ENCODE peak calls at places on chromosomes 5 and 9, in five cellular contexts. One of them, this sample, is unnamed. For H3K9me3, the result is how much of the 10 kb centered on the place peaks cover.

GRCh38 chr9:74770508-74771261 is 117.0 kb downstream of the TRPM6 start:
- DNase-seq in breast epithelium: no peak
- DNase-seq in OCI-LY7: peak
- DNase-seq in mucosa of descending colon: no peak
- DNase-seq in CD4-positive, alpha-beta T cell: peak
- DNase-seq in this sample: peak

GRCh38 chr9:128429505-128430086 is 8.9 kb downstream of the CERCAM start:
- DNase-seq in mucosa of descending colon: no peak
- DNase-seq in OCI-LY7: no peak
- DNase-seq in breast epithelium: no peak
- DNase-seq in CD4-positive, alpha-beta T cell: no peak
- DNase-seq in this sample: no peak

GRCh38 chr5:172953776-172954189 is 5.4 kb upstream of the RPL26L1 start:
- DNase-seq in mucosa of descending colon: no peak
- DNase-seq in breast epithelium: no peak
- DNase-seq in CD4-positive, alpha-beta T cell: no peak
- DNase-seq in OCI-LY7: no peak
- DNase-seq in this sample: no peak

GRCh38 chr9:17600962-17601593 is 22.2 kb downstream of the SH3GL2 start:
- DNase-seq in breast epithelium: no peak
- DNase-seq in CD4-positive, alpha-beta T cell: no peak
- DNase-seq in OCI-LY7: no peak
- DNase-seq in mucosa of descending colon: no peak
- DNase-seq in this sample: no peak

GRCh38 chr5:152514827-152515397 is 109.8 kb upstream of the NMUR2 start:
- DNase-seq in OCI-LY7: peak
- DNase-seq in breast epithelium: no peak
- DNase-seq in mucosa of descending colon: no peak
- DNase-seq in CD4-positive, alpha-beta T cell: no peak
- DNase-seq in this sample: no peak

GRCh38 chr9:69771775-69772418 is 12.1 kb upstream of the PTAR1 start:
- DNase-seq in mucosa of descending colon: no peak
- DNase-seq in CD4-positive, alpha-beta T cell: no peak
- DNase-seq in OCI-LY7: no peak
- DNase-seq in breast epithelium: no peak
- DNase-seq in this sample: no peak

GRCh38 chr9:127450170-127450830 is 906 bp downstream of the RPL12 start:
- DNase-seq in breast epithelium: no peak
- DNase-seq in CD4-positive, alpha-beta T cell: no peak
- DNase-seq in mucosa of descending colon: no peak
- DNase-seq in OCI-LY7: peak
- DNase-seq in this sample: no peak

GRCh38 chr9:35690447-35691324 is 961 bp upstream of the TPM2 start:
- DNase-seq in OCI-LY7: no peak
- DNase-seq in breast epithelium: peak
- DNase-seq in CD4-positive, alpha-beta T cell: peak
- DNase-seq in mucosa of descending colon: peak
- DNase-seq in this sample: no peak

GRCh38 chr9:112881366-112881765 is 9.3 kb downstream of the SLC46A2 start:
- DNase-seq in CD4-positive, alpha-beta T cell: no peak
- DNase-seq in breast epithelium: no peak
- DNase-seq in OCI-LY7: no peak
- DNase-seq in mucosa of descending colon: no peak
- DNase-seq in this sample: no peak

GRCh38 chr9:86413966-86414880 is 60.0 kb upstream of the TUT7 start:
- DNase-seq in breast epithelium: no peak
- DNase-seq in mucosa of descending colon: no peak
- DNase-seq in CD4-positive, alpha-beta T cell: no peak
- DNase-seq in OCI-LY7: peak
- DNase-seq in this sample: no peak

GRCh38 chr9:109182940-109183798 is 16.1 kb upstream of the FRRS1L start:
- DNase-seq in CD4-positive, alpha-beta T cell: no peak
- DNase-seq in OCI-LY7: peak
- DNase-seq in mucosa of descending colon: no peak
- DNase-seq in breast epithelium: no peak
- DNase-seq in this sample: no peak

GRCh38 chr5:30030110-30030509 is 1163.4 kb upstream of the CDH6 start:
- DNase-seq in CD4-positive, alpha-beta T cell: no peak
- DNase-seq in mucosa of descending colon: no peak
- DNase-seq in OCI-LY7: no peak
- DNase-seq in breast epithelium: no peak
- DNase-seq in this sample: no peak

GRCh38 chr5:59198365-59198764 is 615.5 kb downstream of the RAB3C start:
- DNase-seq in OCI-LY7: no peak
- DNase-seq in breast epithelium: no peak
- DNase-seq in CD4-positive, alpha-beta T cell: no peak
- DNase-seq in mucosa of descending colon: no peak
- DNase-seq in this sample: no peak

GRCh38 chr5:6307304-6307703 is 71.0 kb downstream of the MED10 start:
- DNase-seq in CD4-positive, alpha-beta T cell: no peak
- DNase-seq in breast epithelium: no peak
- DNase-seq in OCI-LY7: no peak
- DNase-seq in mucosa of descending colon: no peak
- DNase-seq in this sample: no peak

GRCh38 chr5:126938461-126938860 is 91.9 kb downstream of the MARCHF3 start:
- DNase-seq in mucosa of descending colon: no peak
- DNase-seq in OCI-LY7: no peak
- DNase-seq in CD4-positive, alpha-beta T cell: no peak
- DNase-seq in breast epithelium: no peak
- DNase-seq in this sample: no peak

GRCh38 chr9:117744856-117745389 is 40.7 kb downstream of the TLR4 start:
- DNase-seq in breast epithelium: no peak
- DNase-seq in mucosa of descending colon: no peak
- DNase-seq in OCI-LY7: no peak
- DNase-seq in CD4-positive, alpha-beta T cell: no peak
- DNase-seq in this sample: no peak

GRCh38 chr9:135906291-135907005 is 898 bp downstream of the CAMSAP1 start:
- DNase-seq in mucosa of descending colon: no peak
- DNase-seq in OCI-LY7: peak
- DNase-seq in breast epithelium: no peak
- DNase-seq in CD4-positive, alpha-beta T cell: peak
- DNase-seq in this sample: no peak

GRCh38 chr5:152309926-152310450 is 95.1 kb downstream of the NMUR2 start:
- DNase-seq in CD4-positive, alpha-beta T cell: no peak
- DNase-seq in breast epithelium: no peak
- DNase-seq in mucosa of descending colon: no peak
- DNase-seq in OCI-LY7: no peak
- DNase-seq in this sample: no peak

GRCh38 chr5:131460867-131461572 is 174.0 kb downstream of the RAPGEF6 start:
- DNase-seq in CD4-positive, alpha-beta T cell: no peak
- DNase-seq in OCI-LY7: no peak
- DNase-seq in breast epithelium: no peak
- DNase-seq in mucosa of descending colon: no peak
- DNase-seq in this sample: no peak

GRCh38 chr5:168991311-168991710 is 309.6 kb downstream of the SLIT3 start:
- DNase-seq in mucosa of descending colon: no peak
- DNase-seq in CD4-positive, alpha-beta T cell: no peak
- DNase-seq in OCI-LY7: no peak
- DNase-seq in breast epithelium: no peak
- DNase-seq in this sample: no peak

GRCh38 chr5:151745071-151745705 is 13.2 kb downstream of the ATOX1 start:
- DNase-seq in OCI-LY7: no peak
- DNase-seq in breast epithelium: no peak
- DNase-seq in CD4-positive, alpha-beta T cell: no peak
- DNase-seq in mucosa of descending colon: no peak
- DNase-seq in this sample: no peak

GRCh38 chr5:173323121-173323798 is 5.0 kb downstream of the STC2 start:
- DNase-seq in CD4-positive, alpha-beta T cell: no peak
- DNase-seq in OCI-LY7: no peak
- DNase-seq in mucosa of descending colon: no peak
- DNase-seq in breast epithelium: no peak
- DNase-seq in this sample: no peak

GRCh38 chr5:169219351-169219750 is 81.6 kb downstream of the SLIT3 start:
- DNase-seq in mucosa of descending colon: no peak
- DNase-seq in OCI-LY7: no peak
- DNase-seq in breast epithelium: no peak
- DNase-seq in CD4-positive, alpha-beta T cell: no peak
- DNase-seq in this sample: no peak

GRCh38 chr5:14081791-14082190 is 61.4 kb upstream of the TRIO start:
- DNase-seq in mucosa of descending colon: no peak
- DNase-seq in OCI-LY7: no peak
- DNase-seq in CD4-positive, alpha-beta T cell: no peak
- DNase-seq in breast epithelium: no peak
- DNase-seq in this sample: no peak

DNA sequence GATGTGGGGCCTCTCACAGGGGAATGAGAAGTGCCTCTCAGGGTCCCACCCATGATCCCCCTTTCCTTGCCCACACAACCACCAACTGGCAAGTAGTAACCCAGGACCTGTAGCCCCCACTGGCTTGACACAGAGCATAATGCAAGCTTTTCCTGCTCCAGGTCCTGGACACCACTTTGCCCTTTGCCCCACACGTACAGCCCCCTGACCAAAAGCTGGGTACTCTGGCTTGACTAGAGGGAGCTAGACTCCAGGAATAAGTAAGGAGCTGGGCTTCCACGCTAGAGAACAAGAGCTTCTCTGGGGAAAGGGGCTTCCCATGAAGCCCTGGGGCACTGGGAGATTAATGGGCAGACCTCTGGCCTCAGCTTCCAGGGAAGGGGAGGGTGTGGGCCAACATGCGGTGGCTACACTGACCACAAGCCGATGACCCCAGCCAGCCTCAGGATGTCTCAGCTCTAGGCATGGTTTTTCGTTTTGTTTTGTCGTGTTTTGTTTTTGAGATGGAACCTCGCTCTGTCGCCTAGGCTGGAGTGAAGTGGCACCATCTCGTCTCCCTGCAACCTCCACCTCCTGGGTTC is 109.5 kb downstream of the C9orf50 start:
- DNase-seq in CD4-positive, alpha-beta T cell: no peak
- DNase-seq in mucosa of descending colon: no peak
- DNase-seq in breast epithelium: no peak
- DNase-seq in OCI-LY7: no peak
- DNase-seq in this sample: no peak
- H3K9me3 ChIP-seq in CD4-positive, alpha-beta T cell: under half
- H3K9me3 ChIP-seq in mucosa of descending colon: under half
- H3K9me3 ChIP-seq in breast epithelium: under half
- H3K9me3 ChIP-seq in OCI-LY7: under half
- H3K9me3 ChIP-seq in this sample: under half

GRCh38 chr5:141363952-141364660 is at the start of gene PCDHGA5:
- DNase-seq in CD4-positive, alpha-beta T cell: no peak
- DNase-seq in mucosa of descending colon: no peak
- DNase-seq in breast epithelium: no peak
- DNase-seq in OCI-LY7: no peak
- DNase-seq in this sample: no peak

GRCh38 chr5:141369994-141370848 is at the start of gene PCDHGB3:
- DNase-seq in CD4-positive, alpha-beta T cell: no peak
- DNase-seq in breast epithelium: no peak
- DNase-seq in mucosa of descending colon: no peak
- DNase-seq in OCI-LY7: peak
- DNase-seq in this sample: no peak

GRCh38 chr5:141362719-141363118 is 1.2 kb upstream of the PCDHGA5 start:
- DNase-seq in CD4-positive, alpha-beta T cell: no peak
- DNase-seq in breast epithelium: no peak
- DNase-seq in OCI-LY7: peak
- DNase-seq in mucosa of descending colon: no peak
- DNase-seq in this sample: no peak

GRCh38 chr5:141371572-141372475 is 1.8 kb downstream of the PCDHGB3 start:
- DNase-seq in breast epithelium: no peak
- DNase-seq in mucosa of descending colon: no peak
- DNase-seq in OCI-LY7: no peak
- DNase-seq in CD4-positive, alpha-beta T cell: no peak
- DNase-seq in this sample: no peak

DNA sequence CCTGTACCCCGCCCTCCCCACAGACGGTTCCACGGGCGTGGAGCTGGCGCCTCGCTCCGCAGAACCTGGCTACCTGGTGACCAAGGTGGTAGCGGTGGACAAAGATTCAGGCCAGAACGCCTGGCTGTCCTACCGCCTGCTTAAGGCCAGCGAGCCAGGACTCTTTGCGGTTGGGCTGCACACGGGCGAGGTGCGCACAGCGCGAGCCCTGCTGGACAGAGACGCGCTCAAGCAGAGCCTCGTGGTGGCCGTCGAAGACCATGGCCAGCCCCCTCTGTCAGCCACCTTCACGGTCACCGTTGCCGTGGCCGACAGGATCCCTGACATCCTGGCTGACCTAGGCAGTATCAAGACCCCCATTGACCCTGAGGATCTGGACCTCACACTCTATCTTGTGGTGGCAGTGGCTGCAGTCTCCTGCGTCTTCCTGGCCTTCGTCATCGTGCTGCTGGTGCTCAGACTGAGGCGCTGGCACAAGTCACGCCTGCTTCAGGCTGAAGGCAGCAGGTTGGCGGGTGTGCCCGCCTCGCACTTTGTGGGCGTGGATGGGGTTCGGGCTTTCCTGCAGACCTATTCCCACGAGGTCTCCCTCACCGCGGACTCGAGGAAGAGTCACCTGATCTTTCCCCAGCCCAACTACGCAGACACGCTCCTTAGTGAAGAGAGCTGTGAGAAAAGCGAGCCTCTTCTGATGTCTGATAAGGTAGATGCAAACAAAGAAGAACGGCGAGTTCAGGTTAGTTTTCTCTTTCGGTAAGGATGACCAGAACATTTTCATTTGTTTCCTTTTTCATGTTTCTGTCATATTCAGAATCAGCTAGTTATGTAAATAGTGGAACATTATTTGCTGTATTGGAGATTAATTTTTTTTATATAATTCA is 2.3 kb downstream of the PCDHGA5 start:
- DNase-seq in mucosa of descending colon: no peak
- DNase-seq in CD4-positive, alpha-beta T cell: no peak
- DNase-seq in breast epithelium: no peak
- DNase-seq in OCI-LY7: no peak
- DNase-seq in this sample: no peak
- H3K9me3 ChIP-seq in mucosa of descending colon: half or more
- H3K9me3 ChIP-seq in CD4-positive, alpha-beta T cell: under half
- H3K9me3 ChIP-seq in breast epithelium: half or more
- H3K9me3 ChIP-seq in OCI-LY7: under half
- H3K9me3 ChIP-seq in this sample: under half

DNA sequence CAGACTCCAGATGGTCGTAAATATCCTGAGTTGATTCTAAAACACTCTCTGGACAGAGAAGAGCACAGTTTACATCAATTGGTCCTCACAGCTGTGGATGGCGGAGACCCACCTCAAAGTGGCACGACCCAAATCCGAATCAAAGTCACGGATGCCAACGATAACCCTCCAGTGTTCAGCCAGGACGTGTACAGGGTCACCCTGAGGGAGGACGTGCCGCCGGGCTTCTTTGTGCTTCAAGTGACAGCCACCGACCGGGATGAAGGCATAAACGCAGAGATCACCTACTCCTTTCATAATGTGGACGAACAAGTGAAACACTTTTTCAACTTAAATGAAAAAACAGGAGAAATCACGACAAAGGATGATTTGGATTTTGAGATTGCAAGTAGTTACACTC is 891 bp downstream of the PCDHGB2 start:
- DNase-seq in mucosa of descending colon: no peak
- DNase-seq in breast epithelium: no peak
- DNase-seq in OCI-LY7: no peak
- DNase-seq in CD4-positive, alpha-beta T cell: no peak
- DNase-seq in this sample: no peak
- H3K9me3 ChIP-seq in mucosa of descending colon: half or more
- H3K9me3 ChIP-seq in breast epithelium: half or more
- H3K9me3 ChIP-seq in OCI-LY7: under half
- H3K9me3 ChIP-seq in CD4-positive, alpha-beta T cell: under half
- H3K9me3 ChIP-seq in this sample: under half

DNA sequence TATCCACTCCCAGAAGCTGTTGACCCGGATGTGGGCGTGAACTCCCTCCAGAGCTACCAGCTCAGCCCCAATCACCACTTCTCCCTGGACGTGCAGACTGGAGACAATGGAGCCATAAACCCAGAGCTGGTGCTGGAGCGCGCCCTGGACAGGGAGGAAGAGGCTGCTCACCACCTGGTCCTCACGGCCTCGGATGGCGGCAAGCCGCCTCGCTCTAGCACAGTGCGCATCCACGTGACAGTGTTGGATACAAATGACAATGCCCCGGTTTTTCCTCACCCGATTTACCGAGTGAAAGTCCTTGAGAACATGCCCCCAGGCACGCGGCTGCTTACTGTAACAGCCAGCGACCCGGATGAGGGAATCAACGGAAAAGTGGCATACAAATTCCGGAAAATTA is 834 bp downstream of the PCDHGA8 start:
- DNase-seq in breast epithelium: no peak
- DNase-seq in OCI-LY7: no peak
- DNase-seq in CD4-positive, alpha-beta T cell: no peak
- DNase-seq in mucosa of descending colon: no peak
- DNase-seq in this sample: no peak
- H3K9me3 ChIP-seq in breast epithelium: half or more
- H3K9me3 ChIP-seq in OCI-LY7: under half
- H3K9me3 ChIP-seq in CD4-positive, alpha-beta T cell: under half
- H3K9me3 ChIP-seq in mucosa of descending colon: half or more
- H3K9me3 ChIP-seq in this sample: under half